ENCODE peak calls at places on chromosomes 3 and 15, in eight cellular contexts. P is hepatocyte, I is GM23338, G is neural progenitor cell, A is HCT116, N is MM.1S, F is PC-3, M is SK-N-SH. C is an unnamed sample.

GRCh38 chr15:68537506-68537905 is 41.3 kb upstream of the CORO2B start:
- DNase-seq in I (no peak), M (no peak), P (no peak), F (no peak), N (no peak), A (no peak), G (no peak), C (no peak)

GRCh38 chr3:56980798-56981390 is 79.6 kb upstream of the SPATA12 start:
- DNase-seq in M (no peak), P (peak), G (no peak), F (peak), A (peak), I (no peak), N (no peak), C (no peak)

GRCh38 chr15:42274693-42274971 is 1.4 kb upstream of the TMEM87A start:
- DNase-seq in G (peak), N (no peak), M (no peak), I (no peak), P (no peak), A (no peak), F (no peak), C (no peak)

GRCh38 chr15:38226867-38227266 is 25.8 kb upstream of the SPRED1 start:
- DNase-seq in I (no peak), P (peak), M (peak), A (peak), G (no peak), N (no peak), F (peak), C (no peak)

GRCh38 chr15:41079717-41080116 is 36.4 kb downstream of the INO80 start:
- DNase-seq in P (no peak), I (no peak), M (no peak), G (no peak), A (no peak), N (no peak), F (no peak), C (peak)

GRCh38 chr15:78397382-78397781 is 40.6 kb upstream of the IREB2 start:
- DNase-seq in G (no peak), I (no peak), N (no peak), F (no peak), M (no peak), A (no peak), P (no peak), C (no peak)

GRCh38 chr15:63042879-63043340 is 363 bp downstream of the TPM1 start:
- DNase-seq in A (no peak), G (peak), N (no peak), F (no peak), P (peak), M (peak), I (no peak), C (no peak)

GRCh38 chr3:183537295-183537730 is 18.2 kb downstream of the KLHL6 start:
- DNase-seq in A (no peak), I (no peak), N (no peak), M (no peak), P (no peak), F (no peak), G (no peak), C (no peak)

DNA sequence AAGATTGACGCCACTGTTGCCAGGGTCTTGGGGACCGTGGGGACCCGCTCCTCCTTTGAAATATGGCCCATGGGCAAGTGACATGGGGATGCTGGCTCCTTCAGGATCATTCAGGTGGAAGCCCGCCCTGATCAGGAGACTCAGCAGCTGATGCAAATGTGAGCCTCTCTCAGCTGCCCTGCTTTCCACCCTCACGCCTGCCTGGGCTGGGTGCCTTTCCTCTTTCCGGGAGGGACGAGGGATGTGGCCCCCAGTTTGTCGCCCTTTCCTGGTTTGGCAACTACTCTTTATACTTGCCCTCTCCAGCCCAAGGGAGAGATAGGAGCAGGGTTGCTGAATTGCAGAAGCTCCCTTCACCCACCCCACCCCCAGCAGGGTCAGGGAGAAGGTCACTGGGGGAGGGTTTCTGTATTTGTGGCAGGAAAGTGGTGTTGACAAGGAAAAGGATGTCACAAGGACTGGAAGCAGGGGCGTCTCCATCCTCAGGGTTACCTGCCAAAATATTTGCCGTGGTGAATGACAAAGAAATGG is 21.8 kb downstream of the DNASE1L3 start:
- DNase-seq in F (peak), P (no peak), M (no peak), A (no peak), N (no peak), I (no peak), G (no peak), C (no peak)
- TF ChIP-seq CTCF in F (no peak), P (no peak), M (no peak), A (no peak), N (no peak), I (no peak), G (no peak), C (no peak)

GRCh38 chr3:136898954-136899353 is 36.9 kb downstream of the NCK1 start:
- DNase-seq in M (no peak), I (no peak), A (no peak), F (no peak), P (peak), G (no peak), N (no peak), C (no peak)
- TF ChIP-seq EZH2phosphoT487 in M (no peak), I (no peak), A (no peak), F (no peak), P (no peak), G (no peak), N (no peak), C (no peak)

GRCh38 chr3:103047640-103048370 is 613.0 kb downstream of the ZPLD1 start:
- DNase-seq in G (no peak), F (no peak), I (no peak), N (no peak), A (peak), M (no peak), P (no peak), C (no peak)
- H3K4me2 ChIP-seq in G (no peak), F (no peak), I (no peak), N (no peak), A (peak), M (no peak), P (no peak), C (no peak)

DNA sequence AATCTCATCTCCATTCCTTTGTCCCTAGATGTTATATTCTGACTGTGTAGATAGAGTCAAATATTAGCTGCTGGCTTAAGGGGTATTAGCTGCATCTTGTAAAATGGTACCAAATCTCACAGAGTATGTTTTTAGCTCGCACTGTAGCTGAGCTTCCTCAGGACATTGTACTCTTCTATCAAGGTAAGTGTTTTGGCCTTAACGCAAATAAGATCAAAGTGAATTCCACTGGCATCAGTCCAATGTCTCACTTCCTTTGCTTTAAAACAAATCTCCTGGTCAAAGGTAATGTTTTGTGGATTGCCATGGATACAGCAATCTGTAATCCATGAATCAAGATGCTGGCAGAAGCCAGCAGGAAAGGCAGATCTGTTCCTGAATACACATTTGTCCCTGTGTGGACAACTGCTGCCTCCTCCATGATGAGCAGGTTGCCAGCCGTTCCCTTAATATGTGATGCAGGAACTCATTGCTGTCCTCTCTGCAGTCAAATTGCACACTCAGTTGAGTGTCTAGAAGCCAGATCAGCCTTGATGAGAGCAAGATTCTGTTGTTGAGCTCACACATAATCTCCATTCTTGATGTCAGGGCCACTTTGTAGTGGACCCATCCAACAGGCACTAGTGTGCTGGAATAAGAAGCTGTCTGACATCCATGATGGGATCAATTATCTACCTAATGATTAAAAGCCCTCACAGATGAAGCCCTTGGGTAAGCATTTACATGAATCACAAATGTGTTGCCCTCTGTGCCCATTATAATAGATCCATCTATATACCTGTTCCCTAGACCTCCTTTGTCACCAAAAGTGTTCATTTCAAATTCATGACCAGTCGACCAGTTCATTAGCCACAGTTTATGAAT is 96.6 kb upstream of the AGTR1 start:
- DNase-seq in N (no peak), P (peak), I (no peak), G (no peak), F (peak), M (no peak), A (peak), C (no peak)
- TF ChIP-seq CTCF in N (no peak), P (no peak), I (no peak), G (no peak), F (no peak), M (no peak), A (no peak), C (no peak)

GRCh38 chr15:39312984-39313383 is 267.9 kb upstream of the THBS1 start:
- DNase-seq in M (no peak), N (no peak), P (peak), A (peak), I (peak), G (peak), F (peak), C (peak)
- TF ChIP-seq EZH2phosphoT487 in M (no peak), N (no peak), P (no peak), A (no peak), I (no peak), G (no peak), F (no peak), C (no peak)

GRCh38 chr15:39431371-39431770 is 149.5 kb upstream of the THBS1 start:
- DNase-seq in M (no peak), P (no peak), I (no peak), A (no peak), N (no peak), G (no peak), F (no peak), C (no peak)

GRCh38 chr15:39426552-39427532 is 154.0 kb upstream of the THBS1 start:
- DNase-seq in F (no peak), P (peak), G (peak), M (peak), A (no peak), N (peak), I (no peak), C (no peak)

GRCh38 chr15:39430389-39430788 is 150.5 kb upstream of the THBS1 start:
- DNase-seq in N (no peak), G (no peak), P (no peak), F (no peak), I (no peak), M (no peak), A (no peak), C (no peak)

GRCh38 chr15:39429898-39430357 is 151.0 kb upstream of the THBS1 start:
- DNase-seq in N (no peak), M (no peak), I (no peak), P (peak), A (no peak), F (peak), G (no peak), C (no peak)

DNA sequence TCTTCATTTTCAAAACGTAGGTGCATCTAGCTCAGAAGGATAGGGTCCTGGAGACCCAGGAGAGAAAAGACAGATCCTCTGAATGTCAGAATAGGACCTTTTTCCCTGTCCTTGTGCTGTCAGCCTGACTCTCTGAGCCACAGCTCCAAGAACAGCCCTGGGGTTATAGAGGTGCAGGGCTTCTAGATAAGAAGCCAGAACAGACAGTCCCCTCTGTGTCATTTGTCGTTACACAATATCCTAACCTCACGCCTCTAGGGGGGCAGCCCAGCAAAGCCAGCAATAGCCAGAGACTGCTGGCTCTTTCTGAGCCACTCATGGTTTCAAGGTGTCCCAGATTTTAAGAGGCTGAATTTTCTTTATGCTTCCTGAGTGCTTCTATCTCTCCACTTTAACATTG is 153.2 kb upstream of the THBS1 start:
- DNase-seq in F (no peak), G (no peak), M (peak), A (no peak), I (no peak), P (no peak), N (no peak), C (no peak)
- H3K4me2 ChIP-seq in F (no peak), G (no peak), M (no peak), A (no peak), I (no peak), P (no peak), N (peak), C (no peak)

GRCh38 chr15:56017920-56018319 is 24.5 kb upstream of the NEDD4 start:
- DNase-seq in M (no peak), P (no peak), N (no peak), F (no peak), I (peak), A (no peak), G (no peak), C (no peak)
- TF ChIP-seq CTCF in M (no peak), P (no peak), N (no peak), F (no peak), I (peak), A (peak), G (peak), C (no peak)

DNA sequence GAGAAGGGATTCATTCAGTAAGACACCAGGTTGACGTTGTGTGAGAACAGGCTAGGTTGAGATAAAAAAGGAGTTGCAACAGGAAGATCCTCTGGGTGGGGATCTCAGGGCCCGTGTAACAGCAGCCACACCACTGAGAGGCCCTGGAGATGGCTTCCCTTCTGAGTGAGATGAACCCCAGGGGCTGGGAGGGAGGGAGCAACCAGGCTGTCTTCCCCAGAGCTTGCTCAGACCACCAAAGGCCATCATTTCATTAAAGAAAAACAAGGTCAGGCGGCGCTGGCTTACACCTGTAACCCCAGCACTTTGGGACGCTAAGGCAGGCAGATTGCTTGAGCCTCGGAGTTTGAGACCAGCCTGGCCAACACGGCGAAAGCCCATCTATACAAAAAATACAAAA is 187.7 kb downstream of the ATP10A start:
- DNase-seq in P (no peak), A (no peak), F (no peak), M (no peak), N (no peak), I (no peak), G (no peak), C (no peak)
- TF ChIP-seq EZH2phosphoT487 in P (no peak), A (no peak), F (no peak), M (no peak), N (no peak), I (no peak), G (no peak), C (no peak)

GRCh38 chr15:31302029-31302657 is 24.5 kb upstream of the KLF13 start:
- DNase-seq in F (no peak), P (no peak), I (no peak), M (peak), G (no peak), N (no peak), A (no peak), C (no peak)
- H3K4me2 ChIP-seq in F (no peak), P (no peak), I (no peak), M (no peak), G (peak), N (no peak), A (no peak), C (peak)

GRCh38 chr3:47008258-47008671 is 28.8 kb downstream of the NBEAL2 start:
- DNase-seq in A (no peak), I (no peak), G (no peak), P (no peak), N (no peak), M (peak), F (no peak), C (no peak)

GRCh38 chr3:47008851-47009224 is 29.4 kb downstream of the NBEAL2 start:
- DNase-seq in N (no peak), F (no peak), A (no peak), G (no peak), I (no peak), M (no peak), P (no peak), C (no peak)

GRCh38 chr3:47010050-47010712 is 30.7 kb downstream of the NBEAL2 start:
- DNase-seq in M (no peak), I (no peak), P (no peak), N (no peak), A (no peak), G (no peak), F (no peak), C (no peak)

GRCh38 chr3:47010910-47011309 is 31.4 kb downstream of the NBEAL2 start:
- DNase-seq in G (no peak), F (no peak), I (no peak), N (no peak), M (no peak), A (no peak), P (no peak), C (no peak)

GRCh38 chr3:47009225-47010049 is 30.0 kb downstream of the NBEAL2 start:
- DNase-seq in I (peak), P (peak), F (no peak), A (no peak), M (peak), N (no peak), G (peak), C (peak)
- TF ChIP-seq CTCF in I (no peak), P (no peak), F (no peak), A (no peak), M (no peak), N (no peak), G (peak), C (no peak)

C was measured in OCI-LY7.